ENCODE peak calls at places on chromosomes 1 and 21, in five cellular contexts. Q is CD4-positive, CD25-positive, alpha-beta regulatory T cell; L is fibroblast of pulmonary artery; N is activated CD8-positive, alpha-beta memory T cell treated with anti-CD3 and anti-CD28 coated beads, Interleukin-2, amount 10 ng/mL, durations not matched to agents 7 days and 5 days; H is HTR-8/SVneo. T is an unnamed sample.

GRCh38 chr1:165898837-165899236 is 71.4 kb downstream of the UCK2 start:
- DNase-seq in Q (no peak), L (peak; percentile 96), N (no peak), H (peak; percentile 91), T (peak; percentile 99)

GRCh38 chr1:17239420-17239819 is 9.5 kb upstream of the PADI3 start:
- DNase-seq in Q (no peak), L (peak; percentile 96), N (no peak), H (peak; percentile 79), T (peak; percentile 86)

GRCh38 chr1:101299166-101299565 is 62.3 kb downstream of the S1PR1 start:
- DNase-seq in Q (no peak), L (no peak), N (no peak), H (no peak), T (no peak)

GRCh38 chr1:160625725-160626498 is 20.9 kb downstream of the SLAMF1 start:
- DNase-seq in Q (peak; percentile 31), L (peak; percentile 10), N (peak; percentile 74), H (no peak), T (no peak)

GRCh38 chr21:16037386-16037785 is 307.6 kb downstream of the USP25 start:
- DNase-seq in Q (no peak), L (peak; percentile 21), N (no peak), H (no peak), T (no peak)

GRCh38 chr1:93579891-93580290 is 101.7 kb downstream of the BCAR3 start:
- DNase-seq in Q (no peak), L (peak; percentile 86), N (no peak), H (no peak), T (peak; percentile 97)

GRCh38 chr1:111025109-111025508 is 61.4 kb upstream of the LRIF1 start:
- DNase-seq in Q (no peak), L (no peak), N (no peak), H (no peak), T (no peak)

GRCh38 chr1:177937174-177937770 is 32.6 kb downstream of the SEC16B start:
- DNase-seq in Q (no peak), L (no peak), N (no peak), H (no peak), T (no peak)

GRCh38 chr1:60897003-60897402 is 185.4 kb upstream of the NFIA start:
- DNase-seq in Q (no peak), L (no peak), N (no peak), H (no peak), T (no peak)

GRCh38 chr21:44653656-44654575 is 543 bp downstream of the KRTAP12-4 start:
- DNase-seq in Q (no peak), L (no peak), N (peak; percentile 53), H (no peak), T (no peak)

GRCh38 chr1:67390041-67390887 is 39.9 kb downstream of the SERBP1 start:
- DNase-seq in Q (no peak), L (peak; percentile 64), N (no peak), H (no peak), T (peak; percentile 43)

GRCh38 chr1:36187800-36188593 is 32.0 kb downstream of the MAP7D1 start:
- DNase-seq in Q (peak; percentile 72), L (peak; percentile 96), N (peak; percentile 89), H (peak; percentile 88), T (peak; percentile 87)

T was measured in HCEC 1CT.